ENCODE peak calls at places on chromosomes 6 and 20, in seven cellular contexts. L is A549, O is ovary, G is fibroblast of lung, P is BJ, R is foreskin fibroblast, Z is transverse colon. D is an unnamed sample.
A peak's percentile ranks its signal among the peaks of the same experiment; 100 is the strongest.

GRCh38 chr6:36818741-36819140 is 20.5 kb downstream of the CPNE5 start:
- DNase-seq in L (no peak), O (no peak), G (no peak), P (no peak), R (no peak), Z (no peak), D (no peak)

GRCh38 chr6:40419377-40419776 is 167.8 kb downstream of the LRFN2 start:
- DNase-seq in L (no peak), O (no peak), G (no peak), P (no peak), R (no peak), Z (no peak), D (no peak)

GRCh38 chr6:154284313-154284853 is 72.2 kb downstream of the IPCEF1 start:
- DNase-seq in L (no peak), O (no peak), G (no peak), P (no peak), R (no peak), Z (no peak), D (no peak)

GRCh38 chr6:145506554-145506953 is 228.8 kb downstream of the EPM2A start:
- DNase-seq in L (no peak), O (no peak), G (peak; percentile 26), P (no peak), R (no peak), Z (no peak), D (no peak)

GRCh38 chr20:19594896-19595295 is 163.2 kb upstream of the RIN2 start:
- DNase-seq in L (no peak), O (no peak), G (no peak), P (no peak), R (no peak), Z (no peak), D (no peak)

GRCh38 chr6:105162377-105162776 is 17.4 kb downstream of the POPDC3 start:
- DNase-seq in L (no peak), O (no peak), G (no peak), P (no peak), R (no peak), Z (no peak), D (no peak)

GRCh38 chr6:28982476-28983266 is 22.4 kb downstream of the ZNF311 start:
- DNase-seq in L (peak; percentile 46), O (peak; percentile 27), G (peak; percentile 68), P (no peak), R (peak; percentile 57), Z (no peak), D (no peak)

GRCh38 chr20:33753763-33754162 is 22.0 kb downstream of the ZNF341 start:
- DNase-seq in L (no peak), O (no peak), G (peak; percentile 46), P (no peak), R (no peak), Z (no peak), D (no peak)

GRCh38 chr6:16334671-16335070 is 96.3 kb downstream of the GMPR start:
- DNase-seq in L (peak; percentile 19), O (peak; percentile 72), G (peak; percentile 87), P (peak; percentile 76), R (peak; percentile 95), Z (peak; percentile 57), D (no peak)

GRCh38 chr20:61728786-61729365 is 336.8 kb downstream of the TAF4 start:
- DNase-seq in L (no peak), O (no peak), G (no peak), P (no peak), R (no peak), Z (no peak), D (no peak)

GRCh38 chr20:38270869-38271608 is 10.5 kb upstream of the KIAA1755 start:
- DNase-seq in L (peak; percentile 30), O (peak; percentile 75), G (peak; percentile 99), P (peak; percentile 85), R (peak; percentile 92), Z (no peak), D (peak; percentile 82)

GRCh38 chr20:46304361-46304760 is 3.9 kb downstream of the CDH22 start:
- DNase-seq in L (no peak), O (no peak), G (peak; percentile 24), P (no peak), R (no peak), Z (no peak), D (no peak)

GRCh38 chr6:44133981-44134711 is 6.8 kb downstream of the TMEM63B start:
- DNase-seq in L (no peak), O (no peak), G (no peak), P (no peak), R (no peak), Z (no peak), D (no peak)

GRCh38 chr6:157747395-157747794 is 75.7 kb upstream of the SNX9 start:
- DNase-seq in L (no peak), O (no peak), G (peak; percentile 46), P (no peak), R (no peak), Z (no peak), D (no peak)

GRCh38 chr20:57714409-57715267 is 4.8 kb upstream of the PMEPA1 start:
- DNase-seq in L (peak; percentile 66), O (no peak), G (peak; percentile 82), P (no peak), R (peak; percentile 71), Z (no peak), D (no peak)

GRCh38 chr6:146310628-146311027 is 233.0 kb upstream of the RAB32 start:
- DNase-seq in L (no peak), O (no peak), G (no peak), P (no peak), R (no peak), Z (no peak), D (no peak)

GRCh38 chr6:137414599-137414998 is 79.6 kb downstream of the OLIG3 start:
- DNase-seq in L (no peak), O (no peak), G (no peak), P (no peak), R (no peak), Z (no peak), D (no peak)
- H3K4me3 ChIP-seq in L (no peak overlapping the region), O (peak overlapping the region; percentile 19), G (no peak overlapping the region), P (no peak overlapping the region), R (peak overlapping the region; percentile 62), Z (peak overlapping the region; percentile 26), D (no peak overlapping the region)

DNA sequence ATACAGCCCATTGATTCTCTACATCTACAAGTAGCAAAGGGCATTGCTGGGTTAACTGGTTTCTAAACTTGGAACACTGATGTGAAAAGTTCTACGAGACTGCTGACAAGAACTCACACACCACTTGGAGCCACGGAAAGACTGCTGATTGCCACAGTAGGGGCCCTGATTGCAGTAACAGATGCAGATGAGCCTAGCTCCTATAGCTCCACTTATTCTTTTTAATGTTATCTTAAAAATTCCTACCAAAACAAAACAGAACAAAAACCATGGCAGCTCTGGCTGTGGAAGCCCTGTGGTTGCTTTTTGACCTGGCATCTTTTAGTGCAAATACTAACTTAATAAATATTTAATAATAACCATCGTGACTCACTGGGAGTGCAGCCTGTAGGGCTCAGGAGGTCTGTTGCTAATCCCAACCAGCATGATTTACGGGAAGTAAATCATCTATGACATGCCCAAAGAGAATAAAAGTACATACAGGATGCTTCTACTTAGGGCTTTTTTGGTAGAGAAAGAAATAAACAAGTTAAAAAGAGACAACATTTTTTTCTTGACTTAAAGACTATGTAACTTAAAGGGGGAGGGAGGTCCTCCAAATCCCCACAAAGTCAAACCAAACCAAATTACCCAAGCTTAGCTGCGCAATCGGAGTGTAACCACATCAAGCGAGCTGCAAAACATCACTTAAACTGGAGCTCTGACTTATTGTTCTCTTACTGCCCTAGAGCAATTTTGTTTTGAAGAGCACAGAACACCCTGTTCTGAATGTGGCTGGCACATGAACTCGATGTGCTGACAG is 87.2 kb downstream of the FKBP5 start:
- DNase-seq in L (peak; percentile 47), O (peak; percentile 62), G (peak; percentile 90), P (peak; percentile 50), R (peak; percentile 88), Z (peak; percentile 69), D (peak; percentile 61)
- H3K4me3 ChIP-seq in L (peak overlapping the region; percentile 22), O (peak overlapping the region; percentile 4), G (peak overlapping the region; percentile 4), P (no peak overlapping the region), R (peak overlapping the region; percentile 28), Z (no peak overlapping the region), D (no peak overlapping the region)

GRCh38 chr20:4999788-5000187 is 1.5 kb downstream of the SLC23A2 start:
- DNase-seq in L (no peak), O (no peak), G (no peak), P (no peak), R (no peak), Z (no peak), D (no peak)
- H3K4me3 ChIP-seq in L (peak overlapping the region; percentile 65), O (peak overlapping the region; percentile 90), G (no peak overlapping the region), P (no peak overlapping the region), R (peak overlapping the region; percentile 71), Z (no peak overlapping the region), D (no peak overlapping the region)

DNA sequence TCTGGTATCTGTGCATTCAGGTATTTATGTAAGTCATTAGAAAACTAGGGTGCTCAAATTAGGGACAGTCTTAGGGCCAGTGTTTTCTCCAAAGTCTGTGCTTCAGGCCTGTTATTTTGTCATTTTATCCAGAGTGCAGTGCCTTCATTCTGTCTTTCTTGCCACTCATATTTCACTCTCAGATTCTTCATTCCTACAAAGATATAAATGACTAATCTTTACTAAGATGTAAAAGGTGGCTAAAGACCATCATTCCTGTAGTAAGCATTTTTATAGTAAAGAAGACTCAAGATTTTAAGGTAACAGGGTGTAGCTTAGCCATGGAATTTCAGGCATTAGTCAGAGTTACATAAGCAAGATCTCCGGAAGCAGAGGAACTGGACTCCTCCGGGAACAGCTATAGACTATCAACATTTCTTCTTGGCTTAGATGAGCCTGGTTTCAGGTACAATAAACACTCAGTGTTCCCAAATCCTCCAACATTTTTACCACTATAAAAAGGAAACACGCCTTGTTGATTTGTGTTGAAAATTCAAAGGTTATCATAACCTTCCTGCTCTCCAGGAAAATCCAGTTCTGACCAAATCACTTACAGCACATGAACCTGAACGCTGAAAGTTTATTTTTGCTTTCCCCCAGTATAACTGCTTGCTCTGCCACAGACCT is 23.8 kb downstream of the SERPINB1 start:
- DNase-seq in L (no peak), O (no peak), G (peak; percentile 72), P (no peak), R (no peak), Z (no peak), D (no peak)
- H3K4me3 ChIP-seq in L (peak overlapping the region; percentile 25), O (no peak overlapping the region), G (no peak overlapping the region), P (no peak overlapping the region), R (no peak overlapping the region), Z (no peak overlapping the region), D (no peak overlapping the region)

GRCh38 chr20:63471002-63471718 is 1.3 kb downstream of the KCNQ2 start:
- DNase-seq in L (no peak), O (no peak), G (no peak), P (no peak), R (no peak), Z (no peak), D (no peak)
- H3K4me3 ChIP-seq in L (peak overlapping the region; percentile 46), O (no peak overlapping the region), G (no peak overlapping the region), P (no peak overlapping the region), R (no peak overlapping the region), Z (no peak overlapping the region), D (no peak overlapping the region)

GRCh38 chr6:109979033-109979921 is 1.2 kb downstream of the GPR6 start:
- DNase-seq in L (no peak), O (no peak), G (no peak), P (no peak), R (no peak), Z (no peak), D (no peak)
- H3K4me3 ChIP-seq in L (no peak overlapping the region), O (no peak overlapping the region), G (no peak overlapping the region), P (no peak overlapping the region), R (no peak overlapping the region), Z (no peak overlapping the region), D (no peak overlapping the region)

GRCh38 chr6:124203106-124203811 is 399.6 kb downstream of the NKAIN2 start:
- DNase-seq in L (no peak), O (no peak), G (peak; percentile 38), P (no peak), R (no peak), Z (no peak), D (peak; percentile 41)
- H3K4me3 ChIP-seq in L (no peak overlapping the region), O (no peak overlapping the region), G (no peak overlapping the region), P (no peak overlapping the region), R (no peak overlapping the region), Z (no peak overlapping the region), D (no peak overlapping the region)